ENCODE peak calls at places on chromosomes 11 and 22, in six cellular contexts. H is trophoblast cell, Y is neuronal stem cell, E is mesenchymal stem cell, J is IMR-90, A is H1. Z is an unnamed sample.

GRCh38 chr11:18383388-18384156 is 10.8 kb upstream of the LDHA start:
- DNase-seq in H (peak; percentile 94), Y (no peak), E (peak; percentile 100), J (peak; percentile 96), A (no peak), Z (peak; percentile 81)

GRCh38 chr11:34996958-34997357 is 80.5 kb downstream of the PDHX start:
- DNase-seq in H (no peak), Y (no peak), E (no peak), J (no peak), A (no peak), Z (no peak)

GRCh38 chr11:75476716-75477613 is 44.0 kb upstream of the KLHL35 start:
- DNase-seq in H (no peak), Y (no peak), E (no peak), J (no peak), A (no peak), Z (no peak)

GRCh38 chr11:91067666-91068065 is 844.8 kb upstream of the CHORDC1 start:
- DNase-seq in H (no peak), Y (no peak), E (no peak), J (no peak), A (no peak), Z (no peak)

GRCh38 chr11:69799582-69799981 is 19.6 kb downstream of the FGF3 start:
- DNase-seq in H (peak; percentile 52), Y (no peak), E (peak; percentile 36), J (peak; percentile 7), A (no peak), Z (peak; percentile 88)

GRCh38 chr11:77819921-77820564 is 479 bp downstream of the RSF1 start:
- DNase-seq in H (peak; percentile 61), Y (peak; percentile 46), E (peak; percentile 61), J (peak; percentile 27), A (peak; percentile 39), Z (peak; percentile 92)

GRCh38 chr11:72037554-72038311 is 39.0 kb downstream of the IL18BP start:
- DNase-seq in H (no peak), Y (no peak), E (no peak), J (no peak), A (no peak), Z (no peak)

GRCh38 chr11:93908689-93909088 is 58.3 kb upstream of the VSTM5 start:
- DNase-seq in H (no peak), Y (no peak), E (peak; percentile 56), J (peak; percentile 91), A (no peak), Z (peak; percentile 57)

GRCh38 chr11:74366576-74366975 is 31.7 kb downstream of the PGM2L1 start:
- DNase-seq in H (peak; percentile 32), Y (peak; percentile 11), E (peak; percentile 47), J (peak; percentile 76), A (no peak), Z (peak; percentile 83)

GRCh38 chr11:77418155-77418980 is 55.5 kb downstream of the PAK1 start:
- DNase-seq in H (no peak), Y (no peak), E (no peak), J (no peak), A (no peak), Z (no peak)

GRCh38 chr11:62805991-62806441 is 776 bp upstream of the NXF1 start:
- DNase-seq in H (no peak), Y (no peak), E (peak; percentile 33), J (no peak), A (no peak), Z (peak; percentile 57)

GRCh38 chr11:131671764-131672163 is 301.3 kb downstream of the NTM start:
- DNase-seq in H (no peak), Y (no peak), E (no peak), J (no peak), A (peak; percentile 27), Z (peak; percentile 68)

DNA sequence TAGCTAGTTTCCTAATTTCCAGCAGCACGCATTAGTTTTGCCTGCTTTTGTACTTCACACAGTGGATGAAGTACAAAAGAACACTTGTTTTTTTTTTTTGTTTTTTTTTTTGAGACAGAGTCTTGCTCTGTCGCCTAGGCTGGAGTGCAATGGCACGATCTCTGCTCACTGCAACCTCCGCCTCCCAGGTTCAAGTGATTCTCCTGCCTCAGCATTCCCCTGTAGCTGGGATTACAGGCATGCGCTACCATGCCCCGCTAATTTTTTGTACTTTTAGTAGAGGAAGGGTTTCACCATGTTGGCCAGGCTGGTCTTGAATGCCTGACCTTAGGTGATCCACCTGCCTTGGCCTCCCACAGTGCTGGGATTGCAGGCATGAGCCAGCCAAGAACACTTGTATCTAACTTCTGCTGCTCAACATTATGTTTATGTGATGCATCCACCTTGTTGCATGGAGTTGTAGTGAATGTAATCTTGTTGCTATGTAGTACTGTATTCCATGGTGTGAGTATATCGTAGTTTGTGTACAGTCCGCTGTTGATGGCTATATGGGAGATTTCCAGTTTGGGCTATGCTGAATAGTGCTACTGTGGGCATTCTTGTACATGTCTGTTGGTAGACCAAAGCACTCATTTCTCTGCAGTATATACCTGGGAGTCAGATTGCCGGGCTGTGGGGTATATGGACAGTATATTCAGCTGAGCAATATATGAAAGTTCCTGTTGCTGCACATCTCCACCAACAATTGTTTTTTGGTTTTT is 17.3 kb downstream of the PACS1 start:
- DNase-seq in H (no peak), Y (no peak), E (no peak), J (no peak), A (no peak), Z (no peak)
- H3K4me3 ChIP-seq in H (no peak overlapping the region), Y (no peak overlapping the region), E (no peak overlapping the region), J (no peak overlapping the region), A (no peak overlapping the region), Z (no peak overlapping the region)

DNA sequence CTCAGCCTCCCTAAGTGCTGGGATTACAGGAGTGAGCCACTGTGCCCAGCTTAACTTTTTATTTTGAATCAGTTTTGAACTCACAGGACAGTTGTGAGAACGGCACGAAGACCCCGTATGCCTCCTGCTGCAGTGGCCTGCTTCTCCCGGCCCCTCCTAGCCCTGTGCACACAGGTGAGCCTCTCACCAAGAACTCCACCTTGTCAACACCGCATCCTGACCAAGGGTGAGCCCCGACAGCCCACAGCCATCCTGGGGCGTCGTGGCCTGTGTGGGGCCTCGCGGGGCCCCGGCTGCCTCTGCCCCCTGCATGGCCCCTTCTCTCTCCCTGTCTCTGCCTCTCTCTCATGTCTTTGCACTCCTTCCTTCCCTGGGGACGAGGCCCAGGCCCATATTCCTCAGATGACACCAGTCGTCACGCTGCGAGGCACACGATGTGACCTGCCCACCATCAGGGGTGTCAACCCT is 38.8 kb downstream of the GNB1L start:
- DNase-seq in H (no peak), Y (no peak), E (no peak), J (no peak), A (no peak), Z (no peak)
- H2AK5ac ChIP-seq in H (no peak overlapping the region), Y (no peak overlapping the region), E (no peak overlapping the region), J (no peak overlapping the region), A (no peak overlapping the region), Z (no peak overlapping the region)

GRCh38 chr22:30344447-30345200 is 12.1 kb downstream of the SF3A1 start:
- DNase-seq in H (no peak), Y (no peak), E (no peak), J (no peak), A (no peak), Z (no peak)
- H3K4me3 ChIP-seq in H (no peak overlapping the region), Y (no peak overlapping the region), E (no peak overlapping the region), J (no peak overlapping the region), A (no peak overlapping the region), Z (no peak overlapping the region)

DNA sequence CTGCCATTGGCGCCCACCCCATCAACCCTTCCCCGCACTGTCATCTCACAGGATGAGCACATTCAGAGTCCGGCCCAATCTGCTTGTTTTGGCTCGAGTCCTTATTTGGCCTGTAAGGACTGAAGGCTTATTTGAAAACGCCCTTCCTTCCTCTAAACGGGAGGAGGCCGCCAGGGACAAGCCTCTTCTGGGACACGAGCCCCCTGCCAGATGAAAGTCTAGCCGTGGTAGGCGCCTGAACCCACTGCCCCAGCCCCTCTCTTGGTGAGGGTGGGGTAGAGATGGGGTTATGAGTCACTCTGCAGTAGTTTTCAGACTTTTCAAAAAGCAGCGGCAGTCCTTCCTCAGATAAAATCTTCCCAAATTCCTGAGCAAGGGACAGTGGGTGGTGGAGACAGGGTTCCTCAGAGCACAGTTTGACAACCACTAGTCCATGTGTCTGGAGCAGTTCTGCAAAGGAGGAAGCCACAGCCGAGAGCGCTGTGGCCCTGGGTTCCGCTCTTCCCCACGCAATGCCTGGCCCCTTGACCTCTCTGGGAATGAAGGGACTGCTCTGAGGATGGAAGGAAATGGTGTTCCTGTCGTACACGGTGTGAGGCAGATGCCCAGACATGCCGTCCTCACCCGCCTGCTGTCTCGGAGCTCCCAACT is 57.0 kb downstream of the MYH9 start:
- DNase-seq in H (peak; percentile 65), Y (no peak), E (peak; percentile 85), J (peak; percentile 63), A (no peak), Z (peak; percentile 92)
- H2AK5ac ChIP-seq in H (peak overlapping the region; percentile 75), Y (peak overlapping the region; percentile 42), E (peak overlapping the region; percentile 99), J (peak overlapping the region; percentile 100), A (peak overlapping the region; percentile 100), Z (peak overlapping the region; percentile 95)

GRCh38 chr11:66593303-66593635 is 284 bp downstream of the CCS start:
- DNase-seq in H (no peak), Y (no peak), E (no peak), J (no peak), A (no peak), Z (no peak)
- H3K4me3 ChIP-seq in H (peak overlapping the region; percentile 83), Y (peak overlapping the region; percentile 73), E (peak overlapping the region; percentile 67), J (peak overlapping the region; percentile 71), A (peak overlapping the region; percentile 49), Z (peak overlapping the region; percentile 49)

GRCh38 chr11:1172729-1173117 is 15.0 kb downstream of the MUC5AC start:
- DNase-seq in H (no peak), Y (no peak), E (no peak), J (no peak), A (no peak), Z (no peak)
- H2AK5ac ChIP-seq in H (no peak overlapping the region), Y (no peak overlapping the region), E (no peak overlapping the region), J (no peak overlapping the region), A (no peak overlapping the region), Z (no peak overlapping the region)

Z was measured in mesendoderm.